ENCODE peak calls at places on chromosomes 12 and 14, in nine cellular contexts. One of them, this sample, is unnamed.
A peak's percentile ranks its signal among the peaks of the same experiment; 100 is the strongest.

GRCh38 chr14:94469261-94469660 is 6.7 kb downstream of the SERPINA9 start:
- DNase-seq in putamen: no peak
- DNase-seq in M059J: no peak
- DNase-seq in stimulated activated CD8-positive, alpha-beta memory T cell treated with anti-CD3 and anti-CD28 coated beads, Interleukin-4, amount 100 ng/mL, for 1 hour: no peak
- DNase-seq in amniotic epithelial cell: no peak
- DNase-seq in GM04503: no peak
- DNase-seq in A549: no peak
- DNase-seq in COLO829: no peak
- DNase-seq in stomach: no peak
- DNase-seq in this sample: no peak

GRCh38 chr12:123531091-123531490 is 2.4 kb downstream of the RILPL1 start:
- DNase-seq in putamen: no peak
- DNase-seq in M059J: no peak
- DNase-seq in stimulated activated CD8-positive, alpha-beta memory T cell treated with anti-CD3 and anti-CD28 coated beads, Interleukin-4, amount 100 ng/mL, for 1 hour: no peak
- DNase-seq in amniotic epithelial cell: no peak
- DNase-seq in GM04503: no peak
- DNase-seq in A549: no peak
- DNase-seq in COLO829: no peak
- DNase-seq in stomach: no peak
- DNase-seq in this sample: no peak

GRCh38 chr12:68175566-68176033 is 16.1 kb upstream of the IFNG start:
- DNase-seq in putamen: no peak
- DNase-seq in M059J: peak; percentile 52
- DNase-seq in stimulated activated CD8-positive, alpha-beta memory T cell treated with anti-CD3 and anti-CD28 coated beads, Interleukin-4, amount 100 ng/mL, for 1 hour: no peak
- DNase-seq in amniotic epithelial cell: no peak
- DNase-seq in GM04503: no peak
- DNase-seq in A549: no peak
- DNase-seq in COLO829: no peak
- DNase-seq in stomach: no peak
- DNase-seq in this sample: peak; percentile 16

GRCh38 chr14:89544636-89545301 is 127.7 kb upstream of the FOXN3 start:
- DNase-seq in putamen: no peak
- DNase-seq in M059J: peak; percentile 5
- DNase-seq in stimulated activated CD8-positive, alpha-beta memory T cell treated with anti-CD3 and anti-CD28 coated beads, Interleukin-4, amount 100 ng/mL, for 1 hour: no peak
- DNase-seq in amniotic epithelial cell: peak; percentile 53
- DNase-seq in GM04503: no peak
- DNase-seq in A549: no peak
- DNase-seq in COLO829: no peak
- DNase-seq in stomach: no peak
- DNase-seq in this sample: no peak

GRCh38 chr12:62693291-62694040 is 226.8 kb downstream of the MON2 start:
- DNase-seq in putamen: no peak
- DNase-seq in M059J: no peak
- DNase-seq in stimulated activated CD8-positive, alpha-beta memory T cell treated with anti-CD3 and anti-CD28 coated beads, Interleukin-4, amount 100 ng/mL, for 1 hour: no peak
- DNase-seq in amniotic epithelial cell: peak; percentile 34
- DNase-seq in GM04503: no peak
- DNase-seq in A549: no peak
- DNase-seq in COLO829: no peak
- DNase-seq in stomach: no peak
- DNase-seq in this sample: no peak

GRCh38 chr12:50425859-50426258 is 25.2 kb downstream of the LARP4 start:
- DNase-seq in putamen: no peak
- DNase-seq in M059J: no peak
- DNase-seq in stimulated activated CD8-positive, alpha-beta memory T cell treated with anti-CD3 and anti-CD28 coated beads, Interleukin-4, amount 100 ng/mL, for 1 hour: no peak
- DNase-seq in amniotic epithelial cell: no peak
- DNase-seq in GM04503: no peak
- DNase-seq in A549: no peak
- DNase-seq in COLO829: peak; percentile 50
- DNase-seq in stomach: no peak
- DNase-seq in this sample: no peak

GRCh38 chr14:100429537-100429936 is 106.4 kb downstream of the SLC25A47 start:
- DNase-seq in putamen: no peak
- DNase-seq in M059J: no peak
- DNase-seq in stimulated activated CD8-positive, alpha-beta memory T cell treated with anti-CD3 and anti-CD28 coated beads, Interleukin-4, amount 100 ng/mL, for 1 hour: no peak
- DNase-seq in amniotic epithelial cell: no peak
- DNase-seq in GM04503: no peak
- DNase-seq in A549: no peak
- DNase-seq in COLO829: no peak
- DNase-seq in stomach: no peak
- DNase-seq in this sample: no peak

GRCh38 chr14:49852351-49853157 is at the start of gene NEMF:
- DNase-seq in putamen: peak; percentile 91
- DNase-seq in M059J: peak; percentile 84
- DNase-seq in stimulated activated CD8-positive, alpha-beta memory T cell treated with anti-CD3 and anti-CD28 coated beads, Interleukin-4, amount 100 ng/mL, for 1 hour: peak; percentile 53
- DNase-seq in amniotic epithelial cell: peak; percentile 82
- DNase-seq in GM04503: peak; percentile 56
- DNase-seq in A549: peak; percentile 89
- DNase-seq in COLO829: peak; percentile 83
- DNase-seq in stomach: peak; percentile 89
- DNase-seq in this sample: peak; percentile 94

GRCh38 chr12:65685514-65685913 is 138.8 kb upstream of the HMGA2 start:
- DNase-seq in putamen: no peak
- DNase-seq in M059J: peak; percentile 51
- DNase-seq in stimulated activated CD8-positive, alpha-beta memory T cell treated with anti-CD3 and anti-CD28 coated beads, Interleukin-4, amount 100 ng/mL, for 1 hour: no peak
- DNase-seq in amniotic epithelial cell: peak; percentile 52
- DNase-seq in GM04503: no peak
- DNase-seq in A549: no peak
- DNase-seq in COLO829: no peak
- DNase-seq in stomach: no peak
- DNase-seq in this sample: peak; percentile 33

GRCh38 chr14:87494010-87494409 is 499.0 kb downstream of the GALC start:
- DNase-seq in putamen: no peak
- DNase-seq in M059J: no peak
- DNase-seq in stimulated activated CD8-positive, alpha-beta memory T cell treated with anti-CD3 and anti-CD28 coated beads, Interleukin-4, amount 100 ng/mL, for 1 hour: no peak
- DNase-seq in amniotic epithelial cell: no peak
- DNase-seq in GM04503: no peak
- DNase-seq in A549: no peak
- DNase-seq in COLO829: no peak
- DNase-seq in stomach: no peak
- DNase-seq in this sample: no peak

GRCh38 chr12:50627491-50627890 is 122.7 kb downstream of the DIP2B start:
- DNase-seq in putamen: no peak
- DNase-seq in M059J: peak; percentile 69
- DNase-seq in stimulated activated CD8-positive, alpha-beta memory T cell treated with anti-CD3 and anti-CD28 coated beads, Interleukin-4, amount 100 ng/mL, for 1 hour: no peak
- DNase-seq in amniotic epithelial cell: no peak
- DNase-seq in GM04503: no peak
- DNase-seq in A549: no peak
- DNase-seq in COLO829: no peak
- DNase-seq in stomach: no peak
- DNase-seq in this sample: no peak

GRCh38 chr14:61438036-61438435 is 116.7 kb downstream of the PRKCH start:
- DNase-seq in putamen: no peak
- DNase-seq in M059J: no peak
- DNase-seq in stimulated activated CD8-positive, alpha-beta memory T cell treated with anti-CD3 and anti-CD28 coated beads, Interleukin-4, amount 100 ng/mL, for 1 hour: no peak
- DNase-seq in amniotic epithelial cell: no peak
- DNase-seq in GM04503: no peak
- DNase-seq in A549: no peak
- DNase-seq in COLO829: no peak
- DNase-seq in stomach: no peak
- DNase-seq in this sample: no peak

GRCh38 chr12:48925218-48925871 is at the start of gene FKBP11:
- DNase-seq in putamen: no peak
- DNase-seq in M059J: no peak
- DNase-seq in stimulated activated CD8-positive, alpha-beta memory T cell treated with anti-CD3 and anti-CD28 coated beads, Interleukin-4, amount 100 ng/mL, for 1 hour: peak; percentile 58
- DNase-seq in amniotic epithelial cell: peak; percentile 28
- DNase-seq in GM04503: no peak
- DNase-seq in A549: peak; percentile 68
- DNase-seq in COLO829: peak; percentile 57
- DNase-seq in stomach: peak; percentile 71
- DNase-seq in this sample: peak; percentile 72

GRCh38 chr12:16168078-16168477 is 109.4 kb downstream of the SLC15A5 start:
- DNase-seq in putamen: no peak
- DNase-seq in M059J: no peak
- DNase-seq in stimulated activated CD8-positive, alpha-beta memory T cell treated with anti-CD3 and anti-CD28 coated beads, Interleukin-4, amount 100 ng/mL, for 1 hour: no peak
- DNase-seq in amniotic epithelial cell: no peak
- DNase-seq in GM04503: no peak
- DNase-seq in A549: no peak
- DNase-seq in COLO829: no peak
- DNase-seq in stomach: no peak
- DNase-seq in this sample: no peak

GRCh38 chr12:62516932-62517331 is 50.3 kb downstream of the MON2 start:
- DNase-seq in putamen: no peak
- DNase-seq in M059J: no peak
- DNase-seq in stimulated activated CD8-positive, alpha-beta memory T cell treated with anti-CD3 and anti-CD28 coated beads, Interleukin-4, amount 100 ng/mL, for 1 hour: no peak
- DNase-seq in amniotic epithelial cell: no peak
- DNase-seq in GM04503: no peak
- DNase-seq in A549: no peak
- DNase-seq in COLO829: no peak
- DNase-seq in stomach: no peak
- DNase-seq in this sample: no peak

GRCh38 chr14:105378873-105379685 is 19.3 kb upstream of the TEX22 start:
- DNase-seq in putamen: no peak
- DNase-seq in M059J: no peak
- DNase-seq in stimulated activated CD8-positive, alpha-beta memory T cell treated with anti-CD3 and anti-CD28 coated beads, Interleukin-4, amount 100 ng/mL, for 1 hour: no peak
- DNase-seq in amniotic epithelial cell: no peak
- DNase-seq in GM04503: no peak
- DNase-seq in A549: no peak
- DNase-seq in COLO829: no peak
- DNase-seq in stomach: no peak
- DNase-seq in this sample: no peak

GRCh38 chr12:81863406-81863805 is 104.3 kb upstream of the PPFIA2 start:
- DNase-seq in putamen: no peak
- DNase-seq in M059J: peak; percentile 0
- DNase-seq in stimulated activated CD8-positive, alpha-beta memory T cell treated with anti-CD3 and anti-CD28 coated beads, Interleukin-4, amount 100 ng/mL, for 1 hour: no peak
- DNase-seq in amniotic epithelial cell: no peak
- DNase-seq in GM04503: no peak
- DNase-seq in A549: no peak
- DNase-seq in COLO829: no peak
- DNase-seq in stomach: no peak
- DNase-seq in this sample: peak; percentile 83

GRCh38 chr12:124411291-124411878 is 116.5 kb downstream of the RFLNA start:
- DNase-seq in putamen: no peak
- DNase-seq in M059J: peak; percentile 96
- DNase-seq in stimulated activated CD8-positive, alpha-beta memory T cell treated with anti-CD3 and anti-CD28 coated beads, Interleukin-4, amount 100 ng/mL, for 1 hour: no peak
- DNase-seq in amniotic epithelial cell: peak; percentile 99
- DNase-seq in GM04503: peak; percentile 91
- DNase-seq in A549: no peak
- DNase-seq in COLO829: no peak
- DNase-seq in stomach: no peak
- DNase-seq in this sample: peak; percentile 92

GRCh38 chr12:33551006-33551405 is 111.4 kb upstream of the SYT10 start:
- DNase-seq in putamen: no peak
- DNase-seq in M059J: no peak
- DNase-seq in stimulated activated CD8-positive, alpha-beta memory T cell treated with anti-CD3 and anti-CD28 coated beads, Interleukin-4, amount 100 ng/mL, for 1 hour: no peak
- DNase-seq in amniotic epithelial cell: no peak
- DNase-seq in GM04503: no peak
- DNase-seq in A549: no peak
- DNase-seq in COLO829: no peak
- DNase-seq in stomach: no peak
- DNase-seq in this sample: no peak

GRCh38 chr12:120453977-120454376 is 7.7 kb downstream of the GATC start:
- DNase-seq in putamen: no peak
- DNase-seq in M059J: peak; percentile 35
- DNase-seq in stimulated activated CD8-positive, alpha-beta memory T cell treated with anti-CD3 and anti-CD28 coated beads, Interleukin-4, amount 100 ng/mL, for 1 hour: no peak
- DNase-seq in amniotic epithelial cell: peak; percentile 30
- DNase-seq in GM04503: no peak
- DNase-seq in A549: peak; percentile 61
- DNase-seq in COLO829: peak; percentile 49
- DNase-seq in stomach: no peak
- DNase-seq in this sample: no peak

GRCh38 chr12:24125280-24125679 is 175.8 kb upstream of the SOX5 start:
- DNase-seq in putamen: no peak
- DNase-seq in M059J: no peak
- DNase-seq in stimulated activated CD8-positive, alpha-beta memory T cell treated with anti-CD3 and anti-CD28 coated beads, Interleukin-4, amount 100 ng/mL, for 1 hour: no peak
- DNase-seq in amniotic epithelial cell: no peak
- DNase-seq in GM04503: no peak
- DNase-seq in A549: no peak
- DNase-seq in COLO829: no peak
- DNase-seq in stomach: no peak
- DNase-seq in this sample: no peak

GRCh38 chr12:5534800-5535199 is 102.9 kb downstream of the NTF3 start:
- DNase-seq in putamen: no peak
- DNase-seq in M059J: no peak
- DNase-seq in stimulated activated CD8-positive, alpha-beta memory T cell treated with anti-CD3 and anti-CD28 coated beads, Interleukin-4, amount 100 ng/mL, for 1 hour: no peak
- DNase-seq in amniotic epithelial cell: no peak
- DNase-seq in GM04503: no peak
- DNase-seq in A549: no peak
- DNase-seq in COLO829: no peak
- DNase-seq in stomach: no peak
- DNase-seq in this sample: no peak

GRCh38 chr14:56887211-56887610 is 76.9 kb upstream of the OTX2 start:
- DNase-seq in putamen: no peak
- DNase-seq in M059J: no peak
- DNase-seq in stimulated activated CD8-positive, alpha-beta memory T cell treated with anti-CD3 and anti-CD28 coated beads, Interleukin-4, amount 100 ng/mL, for 1 hour: no peak
- DNase-seq in amniotic epithelial cell: no peak
- DNase-seq in GM04503: no peak
- DNase-seq in A549: no peak
- DNase-seq in COLO829: no peak
- DNase-seq in stomach: no peak
- DNase-seq in this sample: no peak

GRCh38 chr12:30753233-30753632 is 1.5 kb downstream of the CAPRIN2 start:
- DNase-seq in putamen: no peak
- DNase-seq in M059J: peak; percentile 42
- DNase-seq in stimulated activated CD8-positive, alpha-beta memory T cell treated with anti-CD3 and anti-CD28 coated beads, Interleukin-4, amount 100 ng/mL, for 1 hour: peak; percentile 3
- DNase-seq in amniotic epithelial cell: peak; percentile 42
- DNase-seq in GM04503: no peak
- DNase-seq in A549: peak; percentile 40
- DNase-seq in COLO829: no peak
- DNase-seq in stomach: no peak
- DNase-seq in this sample: peak; percentile 61

GRCh38 chr12:53265783-53266182 is 2.3 kb upstream of the ESPL1 start:
- DNase-seq in putamen: no peak
- DNase-seq in M059J: no peak
- DNase-seq in stimulated activated CD8-positive, alpha-beta memory T cell treated with anti-CD3 and anti-CD28 coated beads, Interleukin-4, amount 100 ng/mL, for 1 hour: no peak
- DNase-seq in amniotic epithelial cell: no peak
- DNase-seq in GM04503: no peak
- DNase-seq in A549: no peak
- DNase-seq in COLO829: no peak
- DNase-seq in stomach: no peak
- DNase-seq in this sample: no peak

GRCh38 chr14:56124296-56124695 is 6.1 kb downstream of the PELI2 start:
- DNase-seq in putamen: no peak
- DNase-seq in M059J: no peak
- DNase-seq in stimulated activated CD8-positive, alpha-beta memory T cell treated with anti-CD3 and anti-CD28 coated beads, Interleukin-4, amount 100 ng/mL, for 1 hour: no peak
- DNase-seq in amniotic epithelial cell: no peak
- DNase-seq in GM04503: no peak
- DNase-seq in A549: no peak
- DNase-seq in COLO829: no peak
- DNase-seq in stomach: no peak
- DNase-seq in this sample: no peak

GRCh38 chr12:67772276-67773169 is 124.0 kb downstream of the DYRK2 start:
- DNase-seq in putamen: peak; percentile 62
- DNase-seq in M059J: no peak
- DNase-seq in stimulated activated CD8-positive, alpha-beta memory T cell treated with anti-CD3 and anti-CD28 coated beads, Interleukin-4, amount 100 ng/mL, for 1 hour: no peak
- DNase-seq in amniotic epithelial cell: peak; percentile 71
- DNase-seq in GM04503: no peak
- DNase-seq in A549: no peak
- DNase-seq in COLO829: peak; percentile 19
- DNase-seq in stomach: no peak
- DNase-seq in this sample: peak; percentile 82

GRCh38 chr12:126518596-126519200 is 1453.5 kb downstream of the AACS start:
- DNase-seq in putamen: no peak
- DNase-seq in M059J: peak; percentile 45
- DNase-seq in stimulated activated CD8-positive, alpha-beta memory T cell treated with anti-CD3 and anti-CD28 coated beads, Interleukin-4, amount 100 ng/mL, for 1 hour: no peak
- DNase-seq in amniotic epithelial cell: peak; percentile 64
- DNase-seq in GM04503: no peak
- DNase-seq in A549: no peak
- DNase-seq in COLO829: no peak
- DNase-seq in stomach: no peak
- DNase-seq in this sample: peak; percentile 68

GRCh38 chr12:124592050-124592449 is 24.6 kb upstream of the NCOR2 start:
- DNase-seq in putamen: no peak
- DNase-seq in M059J: peak; percentile 86
- DNase-seq in stimulated activated CD8-positive, alpha-beta memory T cell treated with anti-CD3 and anti-CD28 coated beads, Interleukin-4, amount 100 ng/mL, for 1 hour: no peak
- DNase-seq in amniotic epithelial cell: peak; percentile 32
- DNase-seq in GM04503: peak; percentile 31
- DNase-seq in A549: no peak
- DNase-seq in COLO829: no peak
- DNase-seq in stomach: no peak
- DNase-seq in this sample: peak; percentile 54

GRCh38 chr14:36054353-36055051 is 122.0 kb downstream of the PTCSC3 start:
- DNase-seq in putamen: no peak
- DNase-seq in M059J: no peak
- DNase-seq in stimulated activated CD8-positive, alpha-beta memory T cell treated with anti-CD3 and anti-CD28 coated beads, Interleukin-4, amount 100 ng/mL, for 1 hour: no peak
- DNase-seq in amniotic epithelial cell: no peak
- DNase-seq in GM04503: no peak
- DNase-seq in A549: no peak
- DNase-seq in COLO829: no peak
- DNase-seq in stomach: no peak
- DNase-seq in this sample: no peak

GRCh38 chr14:94773017-94773681 is 3.2 kb upstream of the GSC start:
- DNase-seq in putamen: no peak
- DNase-seq in M059J: no peak
- DNase-seq in stimulated activated CD8-positive, alpha-beta memory T cell treated with anti-CD3 and anti-CD28 coated beads, Interleukin-4, amount 100 ng/mL, for 1 hour: no peak
- DNase-seq in amniotic epithelial cell: no peak
- DNase-seq in GM04503: no peak
- DNase-seq in A549: no peak
- DNase-seq in COLO829: no peak
- DNase-seq in stomach: no peak
- DNase-seq in this sample: peak; percentile 49

This sample was measured in astrocyte of the hippocampus.